ENCODE peak calls at places on chromosomes 2 and 18, in six cellular contexts. E is IMR-90, N is H9, U is neuronal stem cell, Y is mesenchymal stem cell, B is trophoblast cell. A is an unnamed sample.

GRCh38 chr2:136116813-136117390 is 1.0 kb downstream of the CXCR4 start:
- DNase-seq in Y (no peak), E (no peak), U (peak), N (peak), B (peak), A (no peak)

GRCh38 chr2:240920783-240921231 is 14.7 kb downstream of the CROCC2 start:
- DNase-seq in N (no peak), E (no peak), B (no peak), U (no peak), Y (no peak), A (no peak)

GRCh38 chr2:57373530-57373929 is 673.1 kb upstream of the VRK2 start:
- DNase-seq in E (peak), N (no peak), U (no peak), Y (peak), B (peak), A (no peak)

GRCh38 chr2:238267884-238268680 is 20.3 kb downstream of the PER2 start:
- DNase-seq in B (no peak), N (peak), Y (no peak), U (no peak), E (no peak), A (no peak)

GRCh38 chr2:219000569-219000960 is 7.3 kb upstream of the CRYBA2 start:
- DNase-seq in U (no peak), N (peak), Y (no peak), B (no peak), E (no peak), A (no peak)

GRCh38 chr2:132977812-132978529 is 308.0 kb upstream of the LYPD1 start:
- DNase-seq in B (no peak), E (peak), Y (peak), N (no peak), U (no peak), A (no peak)

GRCh38 chr2:127275356-127275755 is 18.6 kb downstream of the ERCC3 start:
- DNase-seq in N (no peak), Y (no peak), U (no peak), E (no peak), B (no peak), A (no peak)

GRCh38 chr2:121804340-121804739 is 48.9 kb downstream of the TSN start:
- DNase-seq in B (no peak), N (peak), E (peak), Y (no peak), U (no peak), A (no peak)

GRCh38 chr2:8549942-8550341 is 131.9 kb upstream of the ID2 start:
- DNase-seq in N (no peak), B (no peak), Y (no peak), U (no peak), E (no peak), A (no peak)

GRCh38 chr2:113178891-113179290 is 5.1 kb downstream of the PSD4 start:
- DNase-seq in N (no peak), B (no peak), Y (no peak), U (no peak), E (no peak), A (no peak)

GRCh38 chr2:231258696-231259095 is 60.3 kb downstream of the ARMC9 start:
- DNase-seq in E (no peak), Y (no peak), B (no peak), U (no peak), N (no peak), A (no peak)

GRCh38 chr18:13831864-13832508 is 8.0 kb downstream of the MC5R start:
- DNase-seq in Y (no peak), U (peak), E (no peak), B (peak), N (peak), A (no peak)

GRCh38 chr2:240456607-240457222 is 21.3 kb downstream of the GPC1 start:
- DNase-seq in Y (no peak), B (peak), U (no peak), E (no peak), N (no peak), A (no peak)

GRCh38 chr18:63879684-63880083 is 7.8 kb upstream of the SERPINB2 start:
- DNase-seq in E (peak), B (peak), U (no peak), N (no peak), Y (peak), A (no peak)

GRCh38 chr2:190050001-190050400 is 12.5 kb downstream of the MSTN start:
- DNase-seq in U (no peak), Y (peak), E (peak), N (no peak), B (no peak), A (no peak)

GRCh38 chr2:46339676-46340459 is 42.7 kb downstream of the EPAS1 start:
- DNase-seq in Y (peak), N (no peak), B (peak), E (peak), U (no peak), A (no peak)

GRCh38 chr18:58491773-58492752 is 136.8 kb downstream of the ALPK2 start:
- DNase-seq in B (no peak), U (no peak), Y (no peak), N (no peak), E (no peak), A (no peak)

GRCh38 chr2:99278793-99279291 is 22.2 kb downstream of the LYG1 start:
- DNase-seq in B (peak), Y (peak), U (no peak), N (no peak), E (peak), A (no peak)

GRCh38 chr2:36449943-36450392 is 94.4 kb downstream of the CRIM1 start:
- DNase-seq in Y (peak), U (no peak), E (peak), N (no peak), B (no peak), A (no peak)

GRCh38 chr18:63890950-63891304 is 3.4 kb downstream of the SERPINB2 start:
- DNase-seq in B (peak), E (peak), U (no peak), Y (peak), N (no peak), A (no peak)

GRCh38 chr18:26455639-26456038 is 92.7 kb downstream of the KCTD1 start:
- DNase-seq in N (no peak), E (no peak), B (no peak), U (no peak), Y (no peak), A (no peak)

GRCh38 chr18:26458526-26459232 is 89.7 kb downstream of the KCTD1 start:
- DNase-seq in Y (no peak), B (no peak), E (peak), U (no peak), N (no peak), A (no peak)

GRCh38 chr18:26456070-26456491 is 92.3 kb downstream of the KCTD1 start:
- DNase-seq in E (no peak), U (no peak), N (no peak), B (no peak), Y (no peak), A (no peak)

GRCh38 chr18:26457611-26458350 is 90.6 kb downstream of the KCTD1 start:
- DNase-seq in Y (no peak), N (peak), E (no peak), B (peak), U (peak), A (peak)

GRCh38 chr18:26457195-26457594 is 91.2 kb downstream of the KCTD1 start:
- DNase-seq in B (no peak), Y (no peak), E (no peak), N (no peak), U (no peak), A (no peak)
- H3K14ac ChIP-seq in B (no peak), Y (no peak), E (no peak), N (no peak), U (no peak), A (no peak)

DNA sequence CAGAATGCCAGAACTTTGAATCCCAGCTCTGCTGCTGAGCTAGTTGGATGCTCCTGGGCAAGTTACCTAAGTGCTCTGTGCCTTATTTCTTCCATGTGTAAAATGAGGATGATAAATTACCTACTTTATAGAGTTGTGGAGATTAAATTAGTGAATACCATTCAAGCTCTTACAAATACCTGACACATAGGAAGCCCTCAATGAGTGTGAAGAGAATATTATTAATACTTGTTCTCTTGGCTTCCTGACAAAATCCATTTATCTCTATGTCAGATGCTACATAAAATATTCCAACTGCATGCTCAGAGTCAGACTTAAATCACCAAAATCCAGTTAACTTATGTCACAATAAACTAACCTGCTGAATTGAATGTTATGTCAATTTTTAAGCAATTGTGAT is 42.9 kb upstream of the CCBE1 start:
- DNase-seq in N (no peak), U (no peak), Y (no peak), B (no peak), E (no peak), A (no peak)
- H3K14ac ChIP-seq in N (no peak), U (no peak), Y (no peak), B (no peak), E (no peak), A (no peak)

DNA sequence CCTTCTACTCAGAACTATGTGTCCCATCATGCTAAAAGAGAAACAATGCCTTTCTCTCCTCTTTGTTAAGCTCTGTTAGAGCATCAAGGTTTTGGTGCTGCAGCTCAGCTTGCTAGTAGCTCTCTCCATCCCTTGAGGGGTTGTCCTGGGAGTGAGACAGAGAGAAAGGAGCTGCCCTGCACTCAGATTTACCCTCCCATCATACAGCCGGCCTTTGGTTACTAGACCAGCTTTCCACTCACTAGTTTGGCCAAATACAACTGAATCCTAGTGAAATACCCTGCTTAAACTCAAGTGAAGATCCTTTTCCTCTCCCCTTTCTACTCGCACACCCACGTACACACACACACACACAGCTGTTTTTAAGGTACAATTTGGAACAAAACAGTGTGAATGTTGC is 2.3 kb upstream of the CHN1 start:
- DNase-seq in E (no peak), Y (no peak), N (no peak), U (no peak), B (no peak), A (no peak)
- H3K14ac ChIP-seq in E (no peak), Y (no peak), N (no peak), U (no peak), B (no peak), A (no peak)

DNA sequence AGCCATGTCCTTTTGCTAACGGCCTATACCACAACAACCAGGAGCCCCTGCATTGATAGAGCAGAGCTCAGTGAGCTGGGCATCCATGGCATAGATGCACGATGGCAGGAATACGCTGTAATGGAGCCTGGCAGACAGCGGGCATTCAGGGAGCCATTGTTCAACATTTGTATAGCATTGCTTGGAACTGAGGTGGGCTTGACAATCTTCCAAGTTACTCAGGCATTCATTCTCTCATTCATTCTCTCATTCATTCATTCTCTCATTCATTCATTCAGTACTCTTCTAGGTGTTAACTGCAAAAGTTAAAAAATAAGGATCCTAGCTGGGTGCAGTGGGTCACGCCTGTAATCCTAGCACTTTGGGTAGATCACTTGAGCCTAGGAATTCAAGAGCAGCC is 62.7 kb downstream of the MYOM1 start:
- DNase-seq in N (no peak), Y (no peak), E (no peak), B (no peak), U (no peak), A (no peak)
- H3K14ac ChIP-seq in N (no peak), Y (no peak), E (no peak), B (no peak), U (no peak), A (no peak)

GRCh38 chr2:171244970-171245782 is 84.5 kb upstream of the TLK1 start:
- DNase-seq in N (no peak), U (no peak), Y (peak), E (peak), B (peak), A (no peak)
- H3K14ac ChIP-seq in N (no peak), U (no peak), Y (no peak), E (no peak), B (no peak), A (no peak)

GRCh38 chr2:171412571-171412970 is 21.2 kb downstream of the METTL8 start:
- DNase-seq in N (no peak), E (no peak), Y (no peak), B (no peak), U (no peak), A (no peak)
- H3K14ac ChIP-seq in N (no peak), E (no peak), Y (no peak), B (no peak), U (no peak), A (no peak)

A was measured in H1.